ENCODE peak calls at places on chromosomes 6 and 20, in nine cellular contexts. One of them, this sample, is unnamed.

GRCh38 chr6:131995924-131996323 is 44.8 kb upstream of the CCN2 start:
- DNase-seq in HCT116: peak; percentile 81
- DNase-seq in PC-3: peak; percentile 87
- DNase-seq in SK-N-MC: no peak
- DNase-seq in GM23248: peak; percentile 93
- DNase-seq in mammary epithelial cell: peak; percentile 84
- DNase-seq in astrocyte: peak; percentile 90
- DNase-seq in fibroblast of lung: peak; percentile 92
- DNase-seq in GM23338: no peak
- DNase-seq in this sample: peak; percentile 61

GRCh38 chr6:3742426-3743344 is 8.8 kb downstream of the PXDC1 start:
- DNase-seq in GM23338: peak; percentile 91
- DNase-seq in fibroblast of lung: peak; percentile 62
- DNase-seq in mammary epithelial cell: peak; percentile 74
- DNase-seq in SK-N-MC: no peak
- DNase-seq in astrocyte: no peak
- DNase-seq in PC-3: peak; percentile 91
- DNase-seq in HCT116: peak; percentile 48
- DNase-seq in GM23248: peak; percentile 85
- DNase-seq in this sample: peak; percentile 85

GRCh38 chr6:114712129-114712662 is 369.4 kb upstream of the HS3ST5 start:
- DNase-seq in HCT116: no peak
- DNase-seq in SK-N-MC: no peak
- DNase-seq in GM23248: no peak
- DNase-seq in PC-3: no peak
- DNase-seq in GM23338: no peak
- DNase-seq in astrocyte: no peak
- DNase-seq in mammary epithelial cell: no peak
- DNase-seq in fibroblast of lung: no peak
- DNase-seq in this sample: no peak

GRCh38 chr20:13260620-13261279 is 39.7 kb downstream of the ISM1 start:
- DNase-seq in PC-3: no peak
- DNase-seq in SK-N-MC: no peak
- DNase-seq in astrocyte: no peak
- DNase-seq in GM23338: no peak
- DNase-seq in GM23248: peak; percentile 13
- DNase-seq in HCT116: no peak
- DNase-seq in mammary epithelial cell: no peak
- DNase-seq in fibroblast of lung: no peak
- DNase-seq in this sample: no peak

GRCh38 chr6:4253604-4254211 is 118.3 kb upstream of the ECI2 start:
- DNase-seq in PC-3: peak; percentile 80
- DNase-seq in GM23248: peak; percentile 75
- DNase-seq in fibroblast of lung: peak; percentile 65
- DNase-seq in HCT116: peak; percentile 10
- DNase-seq in astrocyte: peak; percentile 54
- DNase-seq in mammary epithelial cell: peak; percentile 39
- DNase-seq in GM23338: no peak
- DNase-seq in SK-N-MC: no peak
- DNase-seq in this sample: peak; percentile 47

GRCh38 chr6:134732761-134733160 is 217.1 kb downstream of the ALDH8A1 start:
- DNase-seq in PC-3: peak; percentile 53
- DNase-seq in GM23338: no peak
- DNase-seq in fibroblast of lung: no peak
- DNase-seq in mammary epithelial cell: no peak
- DNase-seq in astrocyte: no peak
- DNase-seq in SK-N-MC: no peak
- DNase-seq in HCT116: no peak
- DNase-seq in GM23248: peak; percentile 55
- DNase-seq in this sample: no peak

GRCh38 chr6:39884696-39885095 is 49.6 kb downstream of the MOCS1 start:
- DNase-seq in astrocyte: peak; percentile 89
- DNase-seq in fibroblast of lung: peak; percentile 93
- DNase-seq in GM23338: no peak
- DNase-seq in GM23248: peak; percentile 54
- DNase-seq in HCT116: no peak
- DNase-seq in PC-3: no peak
- DNase-seq in SK-N-MC: no peak
- DNase-seq in mammary epithelial cell: no peak
- DNase-seq in this sample: no peak

GRCh38 chr6:44268095-44268628 is 2.1 kb upstream of the TMEM151B start:
- DNase-seq in fibroblast of lung: peak; percentile 17
- DNase-seq in SK-N-MC: no peak
- DNase-seq in PC-3: peak; percentile 76
- DNase-seq in HCT116: no peak
- DNase-seq in mammary epithelial cell: peak; percentile 35
- DNase-seq in astrocyte: no peak
- DNase-seq in GM23338: peak; percentile 95
- DNase-seq in GM23248: peak; percentile 45
- DNase-seq in this sample: peak; percentile 53

DNA sequence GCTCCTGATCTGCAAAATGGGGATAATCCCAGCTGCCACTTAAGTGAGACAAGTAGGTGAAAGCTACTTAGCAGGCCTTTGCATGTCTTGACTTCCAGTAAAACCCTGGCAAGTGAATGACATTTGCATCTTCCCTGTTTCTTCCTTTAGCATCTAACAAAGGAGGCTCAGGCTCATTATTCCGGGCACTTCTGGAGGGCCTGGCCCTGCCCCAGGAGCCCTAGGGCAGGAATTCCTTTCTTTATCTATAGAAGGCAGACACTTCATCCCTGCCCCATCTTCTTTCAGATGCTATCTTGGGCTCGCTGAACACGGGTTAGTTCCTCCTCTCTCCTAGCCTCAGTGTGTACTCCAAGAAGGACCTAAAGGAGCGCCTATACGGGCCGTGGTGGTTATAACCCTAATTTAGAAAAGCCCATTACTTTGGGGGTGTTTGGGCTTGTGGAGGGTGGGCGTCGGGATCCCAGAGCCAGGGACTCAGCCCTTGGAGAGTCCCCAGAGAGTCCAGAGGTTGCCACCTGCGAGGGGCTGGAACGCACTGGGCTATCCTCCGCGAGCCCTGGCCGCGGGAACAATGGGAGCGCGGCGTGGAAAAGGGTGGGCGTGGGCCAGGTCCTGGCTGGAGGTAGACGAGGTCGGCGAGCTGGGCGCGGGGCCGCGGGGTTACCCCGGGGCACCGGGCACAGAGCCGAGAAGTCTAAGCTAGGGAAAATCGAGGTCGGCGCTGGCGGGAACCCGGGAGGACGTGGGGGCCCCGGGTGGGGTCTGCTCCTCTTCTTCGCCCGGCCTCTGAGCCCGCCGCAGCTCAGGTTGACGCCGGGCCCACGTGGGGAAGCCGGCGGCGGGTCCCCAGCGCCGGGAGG is 62.7 kb upstream of the EPB41L1 start:
- DNase-seq in fibroblast of lung: no peak
- DNase-seq in mammary epithelial cell: no peak
- DNase-seq in astrocyte: no peak
- DNase-seq in SK-N-MC: no peak
- DNase-seq in PC-3: peak; percentile 18
- DNase-seq in GM23338: peak; percentile 84
- DNase-seq in GM23248: no peak
- DNase-seq in HCT116: no peak
- DNase-seq in this sample: no peak
- TF ChIP-seq EZH2 in fibroblast of lung: peak; percentile 39
- TF ChIP-seq EZH2 in mammary epithelial cell: no peak
- TF ChIP-seq EZH2 in astrocyte: no peak
- TF ChIP-seq EZH2 in SK-N-MC: no peak
- TF ChIP-seq EZH2 in PC-3: no peak
- TF ChIP-seq EZH2 in GM23338: peak; percentile 37
- TF ChIP-seq EZH2 in GM23248: no peak
- TF ChIP-seq EZH2 in HCT116: no peak
- TF ChIP-seq EZH2 in this sample: no peak

GRCh38 chr6:98840385-98840784 is 6.0 kb downstream of the POU3F2 start:
- DNase-seq in astrocyte: no peak
- DNase-seq in HCT116: no peak
- DNase-seq in GM23248: no peak
- DNase-seq in PC-3: no peak
- DNase-seq in GM23338: no peak
- DNase-seq in SK-N-MC: no peak
- DNase-seq in fibroblast of lung: peak; percentile 14
- DNase-seq in mammary epithelial cell: no peak
- DNase-seq in this sample: no peak

GRCh38 chr6:98836025-98836961 is 1.9 kb downstream of the POU3F2 start:
- DNase-seq in GM23338: peak; percentile 82
- DNase-seq in fibroblast of lung: no peak
- DNase-seq in GM23248: no peak
- DNase-seq in astrocyte: no peak
- DNase-seq in SK-N-MC: no peak
- DNase-seq in mammary epithelial cell: no peak
- DNase-seq in PC-3: no peak
- DNase-seq in HCT116: no peak
- DNase-seq in this sample: no peak

GRCh38 chr6:98839788-98840361 is 5.5 kb downstream of the POU3F2 start:
- DNase-seq in GM23248: no peak
- DNase-seq in SK-N-MC: no peak
- DNase-seq in HCT116: no peak
- DNase-seq in fibroblast of lung: peak; percentile 83
- DNase-seq in GM23338: peak; percentile 60
- DNase-seq in PC-3: peak; percentile 41
- DNase-seq in astrocyte: peak; percentile 79
- DNase-seq in mammary epithelial cell: no peak
- DNase-seq in this sample: no peak

GRCh38 chr6:98836962-98837944 is 2.9 kb downstream of the POU3F2 start:
- DNase-seq in GM23248: no peak
- DNase-seq in mammary epithelial cell: no peak
- DNase-seq in HCT116: no peak
- DNase-seq in fibroblast of lung: peak; percentile 41
- DNase-seq in GM23338: no peak
- DNase-seq in PC-3: no peak
- DNase-seq in astrocyte: peak; percentile 33
- DNase-seq in SK-N-MC: no peak
- DNase-seq in this sample: no peak

DNA sequence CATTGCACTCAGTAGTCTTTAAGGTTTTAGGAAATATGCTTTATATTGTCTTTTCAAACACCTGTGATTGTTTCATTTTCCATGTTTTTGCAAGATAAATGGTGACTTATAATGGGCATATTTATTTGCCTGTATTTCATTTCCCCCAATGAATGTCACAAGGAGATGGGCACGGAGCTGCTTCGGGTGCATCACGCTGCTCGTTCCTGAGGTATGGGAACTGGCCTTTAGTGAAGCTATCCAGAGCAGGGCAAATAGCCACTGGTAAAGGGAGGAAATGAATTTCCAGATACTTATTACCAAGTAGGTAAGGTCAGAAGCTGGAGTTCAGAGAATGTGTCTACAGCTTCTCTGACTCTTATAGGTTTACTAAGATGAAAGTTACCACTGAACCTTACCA is 3.7 kb downstream of the POU3F2 start:
- DNase-seq in GM23248: no peak
- DNase-seq in PC-3: no peak
- DNase-seq in SK-N-MC: no peak
- DNase-seq in GM23338: no peak
- DNase-seq in HCT116: no peak
- DNase-seq in mammary epithelial cell: no peak
- DNase-seq in astrocyte: peak; percentile 45
- DNase-seq in fibroblast of lung: peak; percentile 59
- DNase-seq in this sample: no peak
- TF ChIP-seq EZH2 in GM23248: no peak
- TF ChIP-seq EZH2 in PC-3: no peak
- TF ChIP-seq EZH2 in SK-N-MC: no peak
- TF ChIP-seq EZH2 in GM23338: peak; percentile 22
- TF ChIP-seq EZH2 in HCT116: no peak
- TF ChIP-seq EZH2 in mammary epithelial cell: peak; percentile 49
- TF ChIP-seq EZH2 in astrocyte: no peak
- TF ChIP-seq EZH2 in fibroblast of lung: no peak
- TF ChIP-seq EZH2 in this sample: no peak

GRCh38 chr6:27592107-27592480 is 119.2 kb upstream of the ZNF184 start:
- DNase-seq in GM23338: peak; percentile 47
- DNase-seq in PC-3: no peak
- DNase-seq in astrocyte: peak; percentile 7
- DNase-seq in GM23248: no peak
- DNase-seq in mammary epithelial cell: peak; percentile 20
- DNase-seq in SK-N-MC: no peak
- DNase-seq in fibroblast of lung: no peak
- DNase-seq in HCT116: no peak
- DNase-seq in this sample: no peak

GRCh38 chr6:27593861-27594260 is 121.0 kb upstream of the ZNF184 start:
- DNase-seq in GM23338: peak; percentile 33
- DNase-seq in GM23248: no peak
- DNase-seq in fibroblast of lung: no peak
- DNase-seq in mammary epithelial cell: no peak
- DNase-seq in HCT116: no peak
- DNase-seq in SK-N-MC: no peak
- DNase-seq in astrocyte: no peak
- DNase-seq in PC-3: no peak
- DNase-seq in this sample: no peak

GRCh38 chr6:27591660-27592059 is 118.8 kb upstream of the ZNF184 start:
- DNase-seq in GM23338: peak; percentile 79
- DNase-seq in PC-3: peak; percentile 60
- DNase-seq in SK-N-MC: peak; percentile 78
- DNase-seq in GM23248: peak; percentile 34
- DNase-seq in mammary epithelial cell: peak; percentile 60
- DNase-seq in astrocyte: peak; percentile 29
- DNase-seq in fibroblast of lung: peak; percentile 49
- DNase-seq in HCT116: no peak
- DNase-seq in this sample: peak; percentile 43

GRCh38 chr6:27592481-27593199 is 119.7 kb upstream of the ZNF184 start:
- DNase-seq in mammary epithelial cell: peak; percentile 84
- DNase-seq in fibroblast of lung: peak; percentile 89
- DNase-seq in astrocyte: peak; percentile 83
- DNase-seq in GM23248: peak; percentile 75
- DNase-seq in GM23338: peak; percentile 85
- DNase-seq in PC-3: peak; percentile 76
- DNase-seq in SK-N-MC: peak; percentile 59
- DNase-seq in HCT116: no peak
- DNase-seq in this sample: peak; percentile 56

GRCh38 chr6:27593200-27593818 is 120.4 kb upstream of the ZNF184 start:
- DNase-seq in SK-N-MC: no peak
- DNase-seq in fibroblast of lung: peak; percentile 4
- DNase-seq in astrocyte: no peak
- DNase-seq in GM23338: no peak
- DNase-seq in HCT116: no peak
- DNase-seq in mammary epithelial cell: no peak
- DNase-seq in GM23248: no peak
- DNase-seq in PC-3: no peak
- DNase-seq in this sample: no peak
- TF ChIP-seq EZH2 in SK-N-MC: no peak
- TF ChIP-seq EZH2 in fibroblast of lung: no peak
- TF ChIP-seq EZH2 in astrocyte: no peak
- TF ChIP-seq EZH2 in GM23338: no peak
- TF ChIP-seq EZH2 in HCT116: no peak
- TF ChIP-seq EZH2 in mammary epithelial cell: no peak
- TF ChIP-seq EZH2 in GM23248: no peak
- TF ChIP-seq EZH2 in PC-3: no peak
- TF ChIP-seq EZH2 in this sample: no peak

DNA sequence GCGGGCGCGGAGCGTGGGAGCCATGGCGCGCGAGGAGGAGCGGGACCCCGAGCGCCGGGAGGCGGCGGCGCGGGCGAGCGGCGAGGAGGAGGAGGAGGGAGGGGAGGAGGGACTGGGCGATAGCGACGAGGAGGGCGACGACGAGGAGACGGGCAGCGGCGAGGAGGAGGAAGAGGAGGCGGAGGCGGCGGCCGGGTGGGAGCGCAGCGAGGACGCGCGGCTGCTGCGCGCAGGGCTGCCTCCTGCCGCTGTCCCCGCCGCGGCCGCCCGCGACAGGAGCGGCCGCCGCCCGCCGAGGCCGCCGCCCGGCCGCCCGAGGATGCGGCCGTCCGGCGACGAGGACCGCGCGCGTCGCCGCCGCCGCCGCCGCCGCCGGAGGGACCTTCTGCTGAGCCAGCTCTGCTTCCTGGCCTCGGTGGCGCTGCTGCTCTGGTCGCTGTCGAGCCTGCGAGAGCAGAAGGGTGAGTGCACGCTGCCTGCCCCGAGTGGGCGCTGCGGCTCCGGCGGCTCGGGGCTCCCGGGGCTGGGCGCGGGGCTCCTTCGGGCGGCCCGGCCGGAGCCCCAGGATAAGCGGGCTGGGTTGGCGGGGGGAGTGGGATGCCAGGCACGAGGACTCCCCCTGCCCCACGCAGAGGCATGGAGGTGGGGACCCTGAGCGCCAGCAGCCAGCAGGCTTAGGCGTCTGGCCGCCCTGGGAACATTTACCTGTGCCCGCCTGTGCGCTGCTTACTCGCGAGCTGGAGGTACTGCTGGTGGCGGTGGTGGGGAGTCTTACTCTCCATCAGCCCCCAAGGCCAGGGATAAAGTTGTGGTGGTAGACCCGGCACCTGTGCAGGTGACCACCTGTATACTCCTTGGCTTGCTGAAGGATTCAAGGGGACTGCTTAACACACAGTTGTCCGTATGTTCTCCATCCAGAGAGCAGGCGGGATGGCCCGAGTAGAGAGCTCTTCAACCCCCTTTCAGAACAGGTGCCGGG is at the start of gene SLC24A3:
- DNase-seq in SK-N-MC: no peak
- DNase-seq in PC-3: peak; percentile 7
- DNase-seq in mammary epithelial cell: peak; percentile 14
- DNase-seq in HCT116: no peak
- DNase-seq in GM23338: peak; percentile 77
- DNase-seq in fibroblast of lung: peak; percentile 9
- DNase-seq in astrocyte: no peak
- DNase-seq in GM23248: peak; percentile 56
- DNase-seq in this sample: no peak
- TF ChIP-seq EZH2 in SK-N-MC: no peak
- TF ChIP-seq EZH2 in PC-3: peak; percentile 60
- TF ChIP-seq EZH2 in mammary epithelial cell: peak; percentile 54
- TF ChIP-seq EZH2 in HCT116: no peak
- TF ChIP-seq EZH2 in GM23338: peak; percentile 50
- TF ChIP-seq EZH2 in fibroblast of lung: peak; percentile 81
- TF ChIP-seq EZH2 in astrocyte: peak; percentile 62
- TF ChIP-seq EZH2 in GM23248: peak; percentile 78
- TF ChIP-seq EZH2 in this sample: no peak

This sample was measured in PC-9.